ENCODE peak calls at places on chromosome 2, in eight cellular contexts. S, K, Y, X, U, V, D and Z are unnamed samples. For H3K4me1, the result is how much of the 10 kb centered on the place peaks cover.

GRCh38 chr2:100217323-100217722 is 74.9 kb upstream of the AFF3 start:
- DNase-seq in S (no peak), K (no peak), Y (no peak), X (no peak), U (no peak), V (no peak), D (no peak), Z (no peak)

GRCh38 chr2:628651-629050 is 48.6 kb downstream of the TMEM18 start:
- DNase-seq in S (no peak), K (no peak), Y (no peak), X (peak), U (no peak), V (no peak), D (no peak), Z (no peak)

GRCh38 chr2:240111253-240111652 is 24.9 kb downstream of the COPS9 start:
- DNase-seq in S (no peak), K (no peak), Y (no peak), X (no peak), U (no peak), V (no peak), D (no peak), Z (no peak)

GRCh38 chr2:36060133-36060532 is 295.4 kb upstream of the CRIM1 start:
- DNase-seq in S (no peak), K (no peak), Y (peak), X (no peak), U (no peak), V (no peak), D (no peak), Z (no peak)

GRCh38 chr2:172230783-172231446 is 128.2 kb upstream of the DLX2 start:
- DNase-seq in S (no peak), K (no peak), Y (no peak), X (no peak), U (no peak), V (no peak), D (no peak), Z (no peak)

GRCh38 chr2:91442246-91442905 is 2750.9 kb downstream of the RPIA start:
- DNase-seq in S (no peak), K (no peak), Y (peak), X (no peak), U (no peak), V (peak), D (peak), Z (peak)

GRCh38 chr2:19474128-19474527 is 115.7 kb upstream of the OSR1 start:
- DNase-seq in S (peak), K (no peak), Y (no peak), X (peak), U (no peak), V (peak), D (no peak), Z (peak)

GRCh38 chr2:28361991-28362710 is 30.5 kb upstream of the FOSL2 start:
- DNase-seq in S (no peak), K (no peak), Y (no peak), X (no peak), U (no peak), V (no peak), D (no peak), Z (no peak)

GRCh38 chr2:144078802-144079386 is 441.0 kb downstream of the ZEB2 start:
- DNase-seq in S (no peak), K (no peak), Y (no peak), X (no peak), U (no peak), V (no peak), D (no peak), Z (no peak)

GRCh38 chr2:7567646-7568045 is 650.4 kb downstream of the RNF144A start:
- DNase-seq in S (no peak), K (no peak), Y (no peak), X (no peak), U (no peak), V (no peak), D (no peak), Z (peak)

GRCh38 chr2:190646780-190647626 is 1.9 kb upstream of the NAB1 start:
- DNase-seq in S (no peak), K (no peak), Y (peak), X (no peak), U (no peak), V (no peak), D (no peak), Z (no peak)

GRCh38 chr2:179037807-179038206 is 12.1 kb downstream of the CCDC141 start:
- DNase-seq in S (no peak), K (no peak), Y (no peak), X (no peak), U (no peak), V (no peak), D (no peak), Z (no peak)

GRCh38 chr2:37773354-37773753 is 101.9 kb upstream of the CDC42EP3 start:
- DNase-seq in S (no peak), K (no peak), Y (no peak), X (no peak), U (no peak), V (no peak), D (no peak), Z (no peak)

GRCh38 chr2:179622635-179623034 is 238.8 kb downstream of the ZNF385B start:
- DNase-seq in S (no peak), K (no peak), Y (no peak), X (no peak), U (no peak), V (no peak), D (no peak), Z (no peak)

GRCh38 chr2:191165190-191165643 is 14.4 kb upstream of the STAT4 start:
- DNase-seq in S (no peak), K (no peak), Y (peak), X (no peak), U (peak), V (peak), D (peak), Z (no peak)

GRCh38 chr2:39696072-39696471 is 30.4 kb downstream of the TMEM178A start:
- DNase-seq in S (no peak), K (no peak), Y (peak), X (no peak), U (peak), V (no peak), D (no peak), Z (no peak)

GRCh38 chr2:118774458-118775133 is 72.9 kb downstream of the EN1 start:
- DNase-seq in S (peak), K (peak), Y (peak), X (no peak), U (no peak), V (peak), D (peak), Z (peak)

GRCh38 chr2:46381871-46382270 is 84.7 kb downstream of the EPAS1 start:
- DNase-seq in S (no peak), K (no peak), Y (no peak), X (no peak), U (no peak), V (no peak), D (no peak), Z (no peak)

GRCh38 chr2:200065477-200065876 is 110.1 kb downstream of the MAIP1 start:
- DNase-seq in S (no peak), K (no peak), Y (no peak), X (no peak), U (no peak), V (no peak), D (no peak), Z (no peak)

GRCh38 chr2:97645112-97645699 is 656 bp upstream of the COX5B start:
- DNase-seq in S (no peak), K (no peak), Y (no peak), X (no peak), U (no peak), V (no peak), D (peak), Z (no peak)

GRCh38 chr2:207230261-207231105 is 64.7 kb upstream of the KLF7 start:
- DNase-seq in S (no peak), K (no peak), Y (peak), X (no peak), U (peak), V (no peak), D (peak), Z (no peak)

GRCh38 chr2:216619411-216620393 is 13.5 kb upstream of the IGFBP2 start:
- DNase-seq in S (no peak), K (no peak), Y (no peak), X (no peak), U (peak), V (no peak), D (peak), Z (no peak)

GRCh38 chr2:214489181-214489580 is 78.3 kb downstream of the VWC2L start:
- DNase-seq in S (no peak), K (no peak), Y (no peak), X (no peak), U (no peak), V (no peak), D (no peak), Z (no peak)

GRCh38 chr2:189304360-189304759 is 124.8 kb upstream of the COL5A2 start:
- DNase-seq in S (no peak), K (no peak), Y (no peak), X (no peak), U (no peak), V (no peak), D (no peak), Z (peak)

GRCh38 chr2:152307863-152308262 is 27.1 kb upstream of the FMNL2 start:
- DNase-seq in S (no peak), K (no peak), Y (peak), X (no peak), U (no peak), V (no peak), D (no peak), Z (no peak)

GRCh38 chr2:55111230-55111569 is 60.9 kb upstream of the RTN4 start:
- DNase-seq in S (no peak), K (no peak), Y (no peak), X (no peak), U (no peak), V (no peak), D (no peak), Z (no peak)

GRCh38 chr2:207993141-207993763 is 32.1 kb downstream of the PLEKHM3 start:
- DNase-seq in S (no peak), K (no peak), Y (no peak), X (no peak), U (no peak), V (no peak), D (no peak), Z (no peak)

GRCh38 chr2:141329949-141330348 is 800.9 kb downstream of the LRP1B start:
- DNase-seq in S (no peak), K (no peak), Y (no peak), X (no peak), U (no peak), V (no peak), D (no peak), Z (no peak)

DNA sequence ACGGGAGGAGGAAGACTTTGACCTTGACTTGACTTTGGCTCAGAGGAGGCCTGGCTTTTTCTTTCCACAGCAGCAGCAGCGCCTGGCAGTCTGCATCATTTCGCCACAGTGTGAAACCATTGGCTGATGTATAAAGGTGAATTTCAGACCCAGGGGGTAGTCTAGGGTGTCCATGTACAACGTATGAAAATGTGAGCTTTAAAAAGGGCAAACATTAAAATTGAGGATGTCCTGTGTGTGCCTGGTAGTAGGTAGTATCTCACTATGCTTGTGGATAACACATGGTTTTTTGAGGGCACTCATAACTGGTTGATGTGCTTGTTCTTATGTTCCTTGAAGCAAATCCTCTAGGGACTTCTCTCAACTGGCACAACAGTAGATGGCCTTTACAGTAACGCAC is 86.1 kb downstream of the LPIN1 start:
- DNase-seq in S (no peak), K (no peak), Y (no peak), X (no peak), U (no peak), V (no peak), D (no peak), Z (no peak)
- H3K4me1 ChIP-seq in S (under half), K (under half), Y (under half), X (under half), U (half or more), V (under half), D (under half), Z (under half)

GRCh38 chr2:241702405-241703127 is 727 bp downstream of the ING5 start:
- DNase-seq in S (peak), K (peak), Y (peak), X (peak), U (peak), V (peak), D (peak), Z (peak)

GRCh38 chr2:241703128-241703604 is 1.3 kb downstream of the ING5 start:
- DNase-seq in S (no peak), K (no peak), Y (peak), X (no peak), U (no peak), V (no peak), D (no peak), Z (no peak)

GRCh38 chr2:241701155-241701404 is 759 bp upstream of the ING5 start:
- DNase-seq in S (no peak), K (no peak), Y (no peak), X (no peak), U (no peak), V (no peak), D (no peak), Z (no peak)

GRCh38 chr2:241702155-241702404 is 241 bp downstream of the ING5 start:
- DNase-seq in S (no peak), K (no peak), Y (no peak), X (peak), U (no peak), V (no peak), D (no peak), Z (no peak)

GRCh38 chr2:241701405-241702154 is at the start of gene ING5:
- DNase-seq in S (peak), K (peak), Y (peak), X (peak), U (peak), V (peak), D (peak), Z (peak)
- TF ChIP-seq POLR2A in S (peak), K (peak), Y (peak), X (peak), U (peak), V (peak), D (peak), Z (peak)

DNA sequence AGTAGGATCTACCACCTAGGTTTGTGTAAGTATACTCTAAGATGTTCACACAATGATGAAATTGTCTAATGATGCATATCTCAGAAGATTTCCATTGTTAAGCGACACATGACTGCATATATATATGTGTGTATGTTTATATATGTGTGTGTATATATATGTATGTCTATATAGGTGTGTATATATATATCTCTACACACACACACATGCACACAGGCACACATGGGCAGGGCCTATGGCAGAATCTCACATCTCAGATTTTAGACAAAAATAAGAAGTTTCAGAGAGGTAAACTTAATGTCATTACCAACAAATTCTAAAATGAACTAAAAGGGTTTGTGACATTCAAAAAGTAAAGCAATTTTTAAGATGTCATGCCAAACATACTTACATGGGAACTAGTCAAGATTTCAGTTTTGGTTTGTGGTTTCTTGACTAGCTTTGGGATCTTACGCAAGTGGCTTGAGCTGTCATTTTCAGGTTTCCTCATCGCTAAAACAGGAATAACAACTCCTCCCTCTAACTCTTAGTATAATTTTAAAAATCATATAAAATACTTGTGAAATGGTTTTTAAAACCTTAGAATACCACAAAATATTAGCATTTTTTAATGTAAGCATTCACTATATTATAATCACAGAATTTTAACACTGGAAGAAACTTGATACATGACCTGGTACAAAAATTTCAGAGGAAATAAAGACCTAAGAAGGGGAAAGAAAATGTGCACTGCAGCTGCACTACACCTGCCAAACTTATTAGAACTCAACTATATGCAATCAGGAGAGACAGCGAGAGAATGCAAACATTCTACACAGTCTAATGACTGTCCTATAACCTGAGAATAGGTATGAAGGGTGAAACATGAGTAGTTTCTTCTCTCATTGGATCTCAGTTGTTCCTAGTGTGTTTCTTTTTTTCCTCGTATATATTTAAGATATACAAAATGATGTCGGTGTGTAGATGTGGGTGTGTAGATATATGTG is 75.7 kb downstream of the TTC21B start:
- DNase-seq in S (no peak), K (no peak), Y (no peak), X (no peak), U (no peak), V (no peak), D (no peak), Z (no peak)
- H3K4me1 ChIP-seq in S (under half), K (under half), Y (under half), X (under half), U (under half), V (under half), D (under half), Z (under half)

GRCh38 chr2:234135750-234136221 is 85.3 kb downstream of the SPP2 start:
- DNase-seq in S (peak), K (peak), Y (peak), X (peak), U (peak), V (peak), D (peak), Z (peak)
- TF ChIP-seq POLR2A in S (no peak), K (no peak), Y (no peak), X (no peak), U (no peak), V (no peak), D (no peak), Z (no peak)